ENCODE peak calls at places on chromosomes 1 and 21, in five cellular contexts. One of them, this sample, is unnamed.

GRCh38 chr1:44355582-44356305 is 687 bp upstream of the ERI3 start:
- DNase-seq in stimulated activated CD4-positive, alpha-beta T cell treated with anti-CD3 and anti-CD28 coated beads, Interleukin-1b, Interleukin-23, amount 100 ng/mL, for 4 hours: no peak
- DNase-seq in iPS-NIHi11: no peak
- DNase-seq in stimulated activated CD8-positive, alpha-beta memory T cell treated with anti-CD3 and anti-CD28 coated beads, Interleukin-15, amount 100 ng/mL, for 4 hours: no peak
- DNase-seq in H1: no peak
- DNase-seq in this sample: no peak

GRCh38 chr21:21165063-21165645 is 166.9 kb downstream of the NCAM2 start:
- DNase-seq in stimulated activated CD4-positive, alpha-beta T cell treated with anti-CD3 and anti-CD28 coated beads, Interleukin-1b, Interleukin-23, amount 100 ng/mL, for 4 hours: no peak
- DNase-seq in iPS-NIHi11: no peak
- DNase-seq in stimulated activated CD8-positive, alpha-beta memory T cell treated with anti-CD3 and anti-CD28 coated beads, Interleukin-15, amount 100 ng/mL, for 4 hours: no peak
- DNase-seq in H1: no peak
- DNase-seq in this sample: peak

GRCh38 chr1:212070720-212071302 is 35.3 kb downstream of the DTL start:
- DNase-seq in stimulated activated CD4-positive, alpha-beta T cell treated with anti-CD3 and anti-CD28 coated beads, Interleukin-1b, Interleukin-23, amount 100 ng/mL, for 4 hours: no peak
- DNase-seq in iPS-NIHi11: peak
- DNase-seq in stimulated activated CD8-positive, alpha-beta memory T cell treated with anti-CD3 and anti-CD28 coated beads, Interleukin-15, amount 100 ng/mL, for 4 hours: no peak
- DNase-seq in H1: no peak
- DNase-seq in this sample: no peak

GRCh38 chr1:245154429-245155185 is at the start of gene KIF26B:
- DNase-seq in stimulated activated CD4-positive, alpha-beta T cell treated with anti-CD3 and anti-CD28 coated beads, Interleukin-1b, Interleukin-23, amount 100 ng/mL, for 4 hours: no peak
- DNase-seq in iPS-NIHi11: peak
- DNase-seq in stimulated activated CD8-positive, alpha-beta memory T cell treated with anti-CD3 and anti-CD28 coated beads, Interleukin-15, amount 100 ng/mL, for 4 hours: no peak
- DNase-seq in H1: no peak
- DNase-seq in this sample: no peak

GRCh38 chr1:177857285-177857684 is 112.6 kb downstream of the SEC16B start:
- DNase-seq in stimulated activated CD4-positive, alpha-beta T cell treated with anti-CD3 and anti-CD28 coated beads, Interleukin-1b, Interleukin-23, amount 100 ng/mL, for 4 hours: no peak
- DNase-seq in iPS-NIHi11: no peak
- DNase-seq in stimulated activated CD8-positive, alpha-beta memory T cell treated with anti-CD3 and anti-CD28 coated beads, Interleukin-15, amount 100 ng/mL, for 4 hours: no peak
- DNase-seq in H1: no peak
- DNase-seq in this sample: no peak

GRCh38 chr1:210332233-210332632 is 3.5 kb downstream of the HHAT start:
- DNase-seq in stimulated activated CD4-positive, alpha-beta T cell treated with anti-CD3 and anti-CD28 coated beads, Interleukin-1b, Interleukin-23, amount 100 ng/mL, for 4 hours: no peak
- DNase-seq in iPS-NIHi11: no peak
- DNase-seq in stimulated activated CD8-positive, alpha-beta memory T cell treated with anti-CD3 and anti-CD28 coated beads, Interleukin-15, amount 100 ng/mL, for 4 hours: no peak
- DNase-seq in H1: no peak
- DNase-seq in this sample: no peak

GRCh38 chr1:216075339-216075738 is 347.9 kb downstream of the USH2A start:
- DNase-seq in stimulated activated CD4-positive, alpha-beta T cell treated with anti-CD3 and anti-CD28 coated beads, Interleukin-1b, Interleukin-23, amount 100 ng/mL, for 4 hours: no peak
- DNase-seq in iPS-NIHi11: no peak
- DNase-seq in stimulated activated CD8-positive, alpha-beta memory T cell treated with anti-CD3 and anti-CD28 coated beads, Interleukin-15, amount 100 ng/mL, for 4 hours: no peak
- DNase-seq in H1: no peak
- DNase-seq in this sample: no peak

GRCh38 chr1:108503062-108503740 is 53.1 kb downstream of the NBPF6 start:
- DNase-seq in stimulated activated CD4-positive, alpha-beta T cell treated with anti-CD3 and anti-CD28 coated beads, Interleukin-1b, Interleukin-23, amount 100 ng/mL, for 4 hours: no peak
- DNase-seq in iPS-NIHi11: peak
- DNase-seq in stimulated activated CD8-positive, alpha-beta memory T cell treated with anti-CD3 and anti-CD28 coated beads, Interleukin-15, amount 100 ng/mL, for 4 hours: no peak
- DNase-seq in H1: peak
- DNase-seq in this sample: no peak

GRCh38 chr1:17488977-17489739 is 49.7 kb upstream of the RCC2 start:
- DNase-seq in stimulated activated CD4-positive, alpha-beta T cell treated with anti-CD3 and anti-CD28 coated beads, Interleukin-1b, Interleukin-23, amount 100 ng/mL, for 4 hours: no peak
- DNase-seq in iPS-NIHi11: no peak
- DNase-seq in stimulated activated CD8-positive, alpha-beta memory T cell treated with anti-CD3 and anti-CD28 coated beads, Interleukin-15, amount 100 ng/mL, for 4 hours: no peak
- DNase-seq in H1: no peak
- DNase-seq in this sample: peak

GRCh38 chr1:16266411-16267118 is 29.6 kb upstream of the CPLANE2 start:
- DNase-seq in stimulated activated CD4-positive, alpha-beta T cell treated with anti-CD3 and anti-CD28 coated beads, Interleukin-1b, Interleukin-23, amount 100 ng/mL, for 4 hours: no peak
- DNase-seq in iPS-NIHi11: no peak
- DNase-seq in stimulated activated CD8-positive, alpha-beta memory T cell treated with anti-CD3 and anti-CD28 coated beads, Interleukin-15, amount 100 ng/mL, for 4 hours: no peak
- DNase-seq in H1: no peak
- DNase-seq in this sample: no peak

GRCh38 chr1:227913969-227914791 is 33.6 kb downstream of the WNT9A start:
- DNase-seq in stimulated activated CD4-positive, alpha-beta T cell treated with anti-CD3 and anti-CD28 coated beads, Interleukin-1b, Interleukin-23, amount 100 ng/mL, for 4 hours: no peak
- DNase-seq in iPS-NIHi11: no peak
- DNase-seq in stimulated activated CD8-positive, alpha-beta memory T cell treated with anti-CD3 and anti-CD28 coated beads, Interleukin-15, amount 100 ng/mL, for 4 hours: no peak
- DNase-seq in H1: no peak
- DNase-seq in this sample: peak

GRCh38 chr1:229924639-229925038 is 142.4 kb upstream of the GALNT2 start:
- DNase-seq in stimulated activated CD4-positive, alpha-beta T cell treated with anti-CD3 and anti-CD28 coated beads, Interleukin-1b, Interleukin-23, amount 100 ng/mL, for 4 hours: no peak
- DNase-seq in iPS-NIHi11: no peak
- DNase-seq in stimulated activated CD8-positive, alpha-beta memory T cell treated with anti-CD3 and anti-CD28 coated beads, Interleukin-15, amount 100 ng/mL, for 4 hours: no peak
- DNase-seq in H1: no peak
- DNase-seq in this sample: no peak

GRCh38 chr1:226118357-226118756 is 55.8 kb downstream of the H3-3A start:
- DNase-seq in stimulated activated CD4-positive, alpha-beta T cell treated with anti-CD3 and anti-CD28 coated beads, Interleukin-1b, Interleukin-23, amount 100 ng/mL, for 4 hours: no peak
- DNase-seq in iPS-NIHi11: no peak
- DNase-seq in stimulated activated CD8-positive, alpha-beta memory T cell treated with anti-CD3 and anti-CD28 coated beads, Interleukin-15, amount 100 ng/mL, for 4 hours: no peak
- DNase-seq in H1: no peak
- DNase-seq in this sample: no peak

GRCh38 chr1:99589186-99589636 is 56.7 kb upstream of the PALMD start:
- DNase-seq in stimulated activated CD4-positive, alpha-beta T cell treated with anti-CD3 and anti-CD28 coated beads, Interleukin-1b, Interleukin-23, amount 100 ng/mL, for 4 hours: no peak
- DNase-seq in iPS-NIHi11: no peak
- DNase-seq in stimulated activated CD8-positive, alpha-beta memory T cell treated with anti-CD3 and anti-CD28 coated beads, Interleukin-15, amount 100 ng/mL, for 4 hours: no peak
- DNase-seq in H1: no peak
- DNase-seq in this sample: no peak

GRCh38 chr1:41370756-41371420 is 9.7 kb downstream of the FOXO6 start:
- DNase-seq in stimulated activated CD4-positive, alpha-beta T cell treated with anti-CD3 and anti-CD28 coated beads, Interleukin-1b, Interleukin-23, amount 100 ng/mL, for 4 hours: no peak
- DNase-seq in iPS-NIHi11: no peak
- DNase-seq in stimulated activated CD8-positive, alpha-beta memory T cell treated with anti-CD3 and anti-CD28 coated beads, Interleukin-15, amount 100 ng/mL, for 4 hours: no peak
- DNase-seq in H1: no peak
- DNase-seq in this sample: no peak

GRCh38 chr1:234968470-234968869 is 160.2 kb downstream of the TOMM20 start:
- DNase-seq in stimulated activated CD4-positive, alpha-beta T cell treated with anti-CD3 and anti-CD28 coated beads, Interleukin-1b, Interleukin-23, amount 100 ng/mL, for 4 hours: no peak
- DNase-seq in iPS-NIHi11: no peak
- DNase-seq in stimulated activated CD8-positive, alpha-beta memory T cell treated with anti-CD3 and anti-CD28 coated beads, Interleukin-15, amount 100 ng/mL, for 4 hours: no peak
- DNase-seq in H1: no peak
- DNase-seq in this sample: no peak

GRCh38 chr1:19071674-19072281 is 115.3 kb upstream of the IFFO2 start:
- DNase-seq in stimulated activated CD4-positive, alpha-beta T cell treated with anti-CD3 and anti-CD28 coated beads, Interleukin-1b, Interleukin-23, amount 100 ng/mL, for 4 hours: no peak
- DNase-seq in iPS-NIHi11: no peak
- DNase-seq in stimulated activated CD8-positive, alpha-beta memory T cell treated with anti-CD3 and anti-CD28 coated beads, Interleukin-15, amount 100 ng/mL, for 4 hours: no peak
- DNase-seq in H1: no peak
- DNase-seq in this sample: no peak

GRCh38 chr1:184499626-184500025 is 112.8 kb downstream of the C1orf21 start:
- DNase-seq in stimulated activated CD4-positive, alpha-beta T cell treated with anti-CD3 and anti-CD28 coated beads, Interleukin-1b, Interleukin-23, amount 100 ng/mL, for 4 hours: no peak
- DNase-seq in iPS-NIHi11: no peak
- DNase-seq in stimulated activated CD8-positive, alpha-beta memory T cell treated with anti-CD3 and anti-CD28 coated beads, Interleukin-15, amount 100 ng/mL, for 4 hours: no peak
- DNase-seq in H1: no peak
- DNase-seq in this sample: no peak

GRCh38 chr1:20185834-20186782 is at the start of the genes PLA2G2C and UBXN10:
- DNase-seq in stimulated activated CD4-positive, alpha-beta T cell treated with anti-CD3 and anti-CD28 coated beads, Interleukin-1b, Interleukin-23, amount 100 ng/mL, for 4 hours: peak
- DNase-seq in iPS-NIHi11: peak
- DNase-seq in stimulated activated CD8-positive, alpha-beta memory T cell treated with anti-CD3 and anti-CD28 coated beads, Interleukin-15, amount 100 ng/mL, for 4 hours: no peak
- DNase-seq in H1: no peak
- DNase-seq in this sample: no peak

GRCh38 chr21:42098957-42099547 is 27.9 kb downstream of the UMODL1 start:
- DNase-seq in stimulated activated CD4-positive, alpha-beta T cell treated with anti-CD3 and anti-CD28 coated beads, Interleukin-1b, Interleukin-23, amount 100 ng/mL, for 4 hours: no peak
- DNase-seq in iPS-NIHi11: no peak
- DNase-seq in stimulated activated CD8-positive, alpha-beta memory T cell treated with anti-CD3 and anti-CD28 coated beads, Interleukin-15, amount 100 ng/mL, for 4 hours: no peak
- DNase-seq in H1: no peak
- DNase-seq in this sample: no peak

GRCh38 chr1:201473296-201473695 is 4.3 kb upstream of the PHLDA3 start:
- DNase-seq in stimulated activated CD4-positive, alpha-beta T cell treated with anti-CD3 and anti-CD28 coated beads, Interleukin-1b, Interleukin-23, amount 100 ng/mL, for 4 hours: no peak
- DNase-seq in iPS-NIHi11: no peak
- DNase-seq in stimulated activated CD8-positive, alpha-beta memory T cell treated with anti-CD3 and anti-CD28 coated beads, Interleukin-15, amount 100 ng/mL, for 4 hours: no peak
- DNase-seq in H1: no peak
- DNase-seq in this sample: no peak

GRCh38 chr1:228827026-228827425 is 91.7 kb downstream of the RHOU start:
- DNase-seq in stimulated activated CD4-positive, alpha-beta T cell treated with anti-CD3 and anti-CD28 coated beads, Interleukin-1b, Interleukin-23, amount 100 ng/mL, for 4 hours: no peak
- DNase-seq in iPS-NIHi11: peak
- DNase-seq in stimulated activated CD8-positive, alpha-beta memory T cell treated with anti-CD3 and anti-CD28 coated beads, Interleukin-15, amount 100 ng/mL, for 4 hours: no peak
- DNase-seq in H1: no peak
- DNase-seq in this sample: no peak

GRCh38 chr21:43956019-43956666 is 56.0 kb upstream of the TRAPPC10 start:
- DNase-seq in stimulated activated CD4-positive, alpha-beta T cell treated with anti-CD3 and anti-CD28 coated beads, Interleukin-1b, Interleukin-23, amount 100 ng/mL, for 4 hours: no peak
- DNase-seq in iPS-NIHi11: no peak
- DNase-seq in stimulated activated CD8-positive, alpha-beta memory T cell treated with anti-CD3 and anti-CD28 coated beads, Interleukin-15, amount 100 ng/mL, for 4 hours: no peak
- DNase-seq in H1: no peak
- DNase-seq in this sample: no peak

GRCh38 chr1:24369199-24369598 is 44.4 kb downstream of the STPG1 start:
- DNase-seq in stimulated activated CD4-positive, alpha-beta T cell treated with anti-CD3 and anti-CD28 coated beads, Interleukin-1b, Interleukin-23, amount 100 ng/mL, for 4 hours: no peak
- DNase-seq in iPS-NIHi11: no peak
- DNase-seq in stimulated activated CD8-positive, alpha-beta memory T cell treated with anti-CD3 and anti-CD28 coated beads, Interleukin-15, amount 100 ng/mL, for 4 hours: no peak
- DNase-seq in H1: no peak
- DNase-seq in this sample: no peak

GRCh38 chr1:205680073-205680851 is at the start of gene SLC45A3:
- DNase-seq in stimulated activated CD4-positive, alpha-beta T cell treated with anti-CD3 and anti-CD28 coated beads, Interleukin-1b, Interleukin-23, amount 100 ng/mL, for 4 hours: peak
- DNase-seq in iPS-NIHi11: peak
- DNase-seq in stimulated activated CD8-positive, alpha-beta memory T cell treated with anti-CD3 and anti-CD28 coated beads, Interleukin-15, amount 100 ng/mL, for 4 hours: peak
- DNase-seq in H1: no peak
- DNase-seq in this sample: no peak

GRCh38 chr1:111154021-111154999 is 14.3 kb downstream of the CEPT1 start:
- DNase-seq in stimulated activated CD4-positive, alpha-beta T cell treated with anti-CD3 and anti-CD28 coated beads, Interleukin-1b, Interleukin-23, amount 100 ng/mL, for 4 hours: no peak
- DNase-seq in iPS-NIHi11: no peak
- DNase-seq in stimulated activated CD8-positive, alpha-beta memory T cell treated with anti-CD3 and anti-CD28 coated beads, Interleukin-15, amount 100 ng/mL, for 4 hours: no peak
- DNase-seq in H1: no peak
- DNase-seq in this sample: no peak

GRCh38 chr1:244211559-244211944 is 160.5 kb downstream of the ZBTB18 start:
- DNase-seq in stimulated activated CD4-positive, alpha-beta T cell treated with anti-CD3 and anti-CD28 coated beads, Interleukin-1b, Interleukin-23, amount 100 ng/mL, for 4 hours: no peak
- DNase-seq in iPS-NIHi11: no peak
- DNase-seq in stimulated activated CD8-positive, alpha-beta memory T cell treated with anti-CD3 and anti-CD28 coated beads, Interleukin-15, amount 100 ng/mL, for 4 hours: no peak
- DNase-seq in H1: no peak
- DNase-seq in this sample: no peak

GRCh38 chr21:17688912-17689874 is 76.5 kb upstream of the BTG3 start:
- DNase-seq in stimulated activated CD4-positive, alpha-beta T cell treated with anti-CD3 and anti-CD28 coated beads, Interleukin-1b, Interleukin-23, amount 100 ng/mL, for 4 hours: peak
- DNase-seq in iPS-NIHi11: no peak
- DNase-seq in stimulated activated CD8-positive, alpha-beta memory T cell treated with anti-CD3 and anti-CD28 coated beads, Interleukin-15, amount 100 ng/mL, for 4 hours: peak
- DNase-seq in H1: no peak
- DNase-seq in this sample: no peak

GRCh38 chr1:189859385-189859977 is 618.2 kb downstream of the BRINP3 start:
- DNase-seq in stimulated activated CD4-positive, alpha-beta T cell treated with anti-CD3 and anti-CD28 coated beads, Interleukin-1b, Interleukin-23, amount 100 ng/mL, for 4 hours: no peak
- DNase-seq in iPS-NIHi11: peak
- DNase-seq in stimulated activated CD8-positive, alpha-beta memory T cell treated with anti-CD3 and anti-CD28 coated beads, Interleukin-15, amount 100 ng/mL, for 4 hours: no peak
- DNase-seq in H1: peak
- DNase-seq in this sample: no peak

GRCh38 chr1:71046891-71047634 is 553 bp downstream of the PTGER3 start:
- DNase-seq in stimulated activated CD4-positive, alpha-beta T cell treated with anti-CD3 and anti-CD28 coated beads, Interleukin-1b, Interleukin-23, amount 100 ng/mL, for 4 hours: no peak
- DNase-seq in iPS-NIHi11: peak
- DNase-seq in stimulated activated CD8-positive, alpha-beta memory T cell treated with anti-CD3 and anti-CD28 coated beads, Interleukin-15, amount 100 ng/mL, for 4 hours: no peak
- DNase-seq in H1: no peak
- DNase-seq in this sample: no peak